ENCODE peak calls at places on chromosome 14, in four cellular contexts. Y is occipital lobe, K is HuH-7, L is DMS 273 treated with DMSO at 0.1 percent for 48 hours. C is an unnamed sample.

GRCh38 chr14:99377951-99378350 is 102.7 kb downstream of the SETD3 start:
- DNase-seq in Y (no peak), K (no peak), L (no peak), C (no peak)

GRCh38 chr14:88929656-88930436 is 105.4 kb downstream of the TTC8 start:
- DNase-seq in Y (no peak), K (peak), L (no peak), C (no peak)

GRCh38 chr14:33347816-33348215 is 409.1 kb downstream of the NPAS3 start:
- DNase-seq in Y (no peak), K (no peak), L (no peak), C (no peak)

GRCh38 chr14:100875126-100875525 is 28.4 kb downstream of the RTL1 start:
- DNase-seq in Y (no peak), K (no peak), L (no peak), C (peak)

GRCh38 chr14:88233915-88234314 is 89.2 kb downstream of the KCNK10 start:
- DNase-seq in Y (no peak), K (peak), L (no peak), C (no peak)

GRCh38 chr14:93017898-93018297 is 94.9 kb downstream of the CHGA start:
- DNase-seq in Y (no peak), K (no peak), L (no peak), C (no peak)

GRCh38 chr14:49853572-49854375 is 1.2 kb upstream of the NEMF start:
- DNase-seq in Y (peak), K (no peak), L (peak), C (peak)

GRCh38 chr14:68913516-68913915 is 65.6 kb downstream of the ACTN1 start:
- DNase-seq in Y (no peak), K (no peak), L (no peak), C (no peak)

GRCh38 chr14:103450423-103450822 is 65.2 kb downstream of the MARK3 start:
- DNase-seq in Y (no peak), K (no peak), L (no peak), C (no peak)

GRCh38 chr14:24273422-24273998 is 2.1 kb upstream of the RABGGTA start:
- DNase-seq in Y (no peak), K (peak), L (no peak), C (no peak)

GRCh38 chr14:83164016-83164415 is 1630.4 kb upstream of the SEL1L start:
- DNase-seq in Y (no peak), K (no peak), L (no peak), C (no peak)

GRCh38 chr14:104930526-104931322 is 6.0 kb downstream of the PLD4 start:
- DNase-seq in Y (no peak), K (no peak), L (no peak), C (no peak)

GRCh38 chr14:93725002-93725582 is 63.2 kb downstream of the PRIMA1 start:
- DNase-seq in Y (no peak), K (no peak), L (no peak), C (no peak)

GRCh38 chr14:54512393-54512792 is 2.7 kb downstream of the CGRRF1 start:
- DNase-seq in Y (no peak), K (no peak), L (no peak), C (no peak)

GRCh38 chr14:79279645-79280399 is 931.5 kb downstream of the DIO2 start:
- DNase-seq in Y (no peak), K (no peak), L (no peak), C (no peak)

GRCh38 chr14:76920572-76921175 is 94.5 kb downstream of the LRRC74A start:
- DNase-seq in Y (no peak), K (no peak), L (peak), C (no peak)

GRCh38 chr14:55412686-55413085 is 1.1 kb upstream of the ATG14 start:
- DNase-seq in Y (no peak), K (no peak), L (no peak), C (no peak)

GRCh38 chr14:94021001-94021400 is 5.1 kb upstream of the OTUB2 start:
- DNase-seq in Y (no peak), K (no peak), L (no peak), C (no peak)

GRCh38 chr14:37602605-37603453 is 7.4 kb downstream of the TTC6 start:
- DNase-seq in Y (no peak), K (peak), L (no peak), C (no peak)

GRCh38 chr14:99514552-99515300 is 33.5 kb downstream of the CCNK start:
- DNase-seq in Y (no peak), K (peak), L (no peak), C (no peak)

GRCh38 chr14:23005861-23006534 is 3.9 kb downstream of the C14orf93 start:
- DNase-seq in Y (no peak), K (no peak), L (no peak), C (no peak)

GRCh38 chr14:76446486-76446885 is 70.5 kb downstream of the ESRRB start:
- DNase-seq in Y (no peak), K (no peak), L (no peak), C (no peak)

GRCh38 chr14:65070710-65071033 is 31.6 kb downstream of the MAX start:
- DNase-seq in Y (no peak), K (no peak), L (peak), C (no peak)

GRCh38 chr14:103547941-103548462 is 14.5 kb downstream of the BAG5 start:
- DNase-seq in Y (no peak), K (no peak), L (no peak), C (no peak)

GRCh38 chr14:84458881-84459280 is 1071.1 kb upstream of the FLRT2 start:
- DNase-seq in Y (no peak), K (no peak), L (no peak), C (no peak)

GRCh38 chr14:78088941-78089340 is 81.2 kb upstream of the NRXN3 start:
- DNase-seq in Y (no peak), K (no peak), L (no peak), C (no peak)

GRCh38 chr14:32343926-32344430 is 14.9 kb downstream of the AKAP6 start:
- DNase-seq in Y (no peak), K (no peak), L (no peak), C (no peak)

GRCh38 chr14:53532871-53533270 is 379.7 kb upstream of the DDHD1 start:
- DNase-seq in Y (no peak), K (no peak), L (no peak), C (no peak)

GRCh38 chr14:50399251-50400032 is 2.8 kb upstream of the CDKL1 start:
- DNase-seq in Y (no peak), K (no peak), L (peak), C (no peak)